ENCODE peak calls at places on chromosomes 11 and 22, in nine cellular contexts. G is adrenal gland; O is choroid plexus epithelial cell; D is colonic mucosa; Z is thoracic aorta; L is HFFc6; Y is upper lobe of right lung; M is CD8-positive, alpha-beta T cell; B is HFF-Myc. A is an unnamed sample.

GRCh38 chr11:103789957-103790356 is 246.5 kb upstream of the DDI1 start:
- DNase-seq in O (no peak), L (no peak), B (no peak), D (no peak), M (no peak), G (no peak), Z (no peak), Y (no peak), A (no peak)

GRCh38 chr11:33868646-33869461 is 23.0 kb downstream of the LMO2 start:
- DNase-seq in B (no peak), G (no peak), D (no peak), L (no peak), Y (no peak), O (no peak), Z (no peak), M (no peak), A (peak)

GRCh38 chr11:44708523-44709280 is 18.1 kb upstream of the TSPAN18 start:
- DNase-seq in G (no peak), M (no peak), L (no peak), Y (no peak), Z (no peak), O (no peak), D (no peak), B (no peak), A (no peak)

GRCh38 chr11:29217901-29218300 is 798.9 kb downstream of the KCNA4 start:
- DNase-seq in Z (no peak), B (no peak), D (no peak), G (no peak), Y (no peak), M (no peak), L (no peak), O (peak), A (no peak)

GRCh38 chr11:112771847-112772246 is 189.4 kb upstream of the NCAM1 start:
- DNase-seq in M (no peak), Z (no peak), D (no peak), G (no peak), L (no peak), B (no peak), Y (no peak), O (no peak), A (no peak)

GRCh38 chr11:106608677-106609076 is 409.6 kb downstream of the GUCY1A2 start:
- DNase-seq in B (no peak), L (no peak), Z (no peak), Y (no peak), D (no peak), G (no peak), M (no peak), O (peak), A (no peak)

GRCh38 chr11:65565624-65566453 is 4.4 kb upstream of the ZNRD2 start:
- DNase-seq in O (no peak), L (no peak), Z (no peak), D (no peak), B (no peak), Y (no peak), G (no peak), M (no peak), A (no peak)

GRCh38 chr11:112507281-112507680 is 246.6 kb upstream of the PLET1 start:
- DNase-seq in B (no peak), Y (no peak), L (no peak), Z (no peak), M (no peak), G (no peak), D (no peak), O (no peak), A (no peak)

GRCh38 chr11:118156531-118157185 is 4.0 kb upstream of the SCN4B start:
- DNase-seq in L (no peak), Z (no peak), D (no peak), Y (no peak), G (no peak), O (no peak), B (no peak), M (no peak), A (no peak)

GRCh38 chr22:30866811-30867271 is 101.7 kb downstream of the MORC2 start:
- DNase-seq in L (no peak), G (peak), Z (no peak), M (no peak), D (no peak), B (no peak), Y (peak), O (no peak), A (peak)

GRCh38 chr11:64152841-64153691 is 12.8 kb downstream of the MACROD1 start:
- DNase-seq in D (peak), B (no peak), L (peak), O (peak), M (peak), G (peak), Z (no peak), Y (peak), A (peak)

GRCh38 chr11:32297629-32298028 is 137.7 kb downstream of the WT1 start:
- DNase-seq in O (peak), Z (no peak), G (no peak), D (no peak), B (peak), L (peak), M (no peak), Y (no peak), A (peak)

GRCh38 chr11:10351768-10352641 is 47.1 kb downstream of the ADM start:
- DNase-seq in Y (no peak), L (peak), Z (peak), M (no peak), D (peak), O (peak), B (no peak), G (peak), A (no peak)

GRCh38 chr22:39283312-39284141 is 35.9 kb downstream of the RPL3 start:
- DNase-seq in Z (no peak), O (no peak), D (no peak), L (peak), B (no peak), Y (peak), G (peak), M (no peak), A (no peak)

GRCh38 chr11:73271936-73272679 is at the start of gene P2RY6:
- DNase-seq in D (no peak), B (peak), Z (no peak), Y (peak), O (peak), G (peak), L (peak), M (no peak), A (no peak)

GRCh38 chr22:28132466-28132865 is 213.4 kb upstream of the PITPNB start:
- DNase-seq in G (no peak), Z (no peak), M (no peak), L (no peak), Y (no peak), B (no peak), D (no peak), O (peak), A (no peak)

GRCh38 chr22:26573026-26573662 is 16.8 kb downstream of the TPST2 start:
- DNase-seq in G (peak), O (no peak), B (no peak), Z (no peak), D (no peak), Y (peak), L (no peak), M (no peak), A (no peak)

DNA sequence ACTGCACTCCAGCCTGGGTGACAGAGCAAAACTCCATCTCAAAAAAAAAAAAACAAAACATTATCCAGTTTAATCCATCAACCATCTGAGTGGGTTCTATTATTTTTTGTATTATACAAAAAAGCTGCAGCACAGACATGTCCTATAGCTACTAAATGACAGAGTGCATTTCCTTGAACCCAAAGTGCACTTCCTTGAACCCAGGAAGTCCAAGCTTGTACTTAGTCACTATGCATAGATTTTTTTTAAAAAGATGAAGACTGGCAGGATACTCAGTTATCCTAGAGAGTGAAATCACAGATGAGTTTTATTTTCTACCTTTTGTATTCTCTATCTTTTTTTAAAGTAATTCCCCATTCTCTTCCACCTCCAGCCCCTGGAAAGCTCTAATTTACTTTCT is 8.0 kb upstream of the RRAS2 start:
- DNase-seq in O (no peak), G (no peak), L (no peak), M (no peak), Y (no peak), B (no peak), Z (no peak), D (no peak), A (no peak)
- TF ChIP-seq CTCF in O (no peak), G (no peak), L (no peak), M (no peak), Y (no peak), B (no peak), Z (no peak), D (no peak), A (no peak)

DNA sequence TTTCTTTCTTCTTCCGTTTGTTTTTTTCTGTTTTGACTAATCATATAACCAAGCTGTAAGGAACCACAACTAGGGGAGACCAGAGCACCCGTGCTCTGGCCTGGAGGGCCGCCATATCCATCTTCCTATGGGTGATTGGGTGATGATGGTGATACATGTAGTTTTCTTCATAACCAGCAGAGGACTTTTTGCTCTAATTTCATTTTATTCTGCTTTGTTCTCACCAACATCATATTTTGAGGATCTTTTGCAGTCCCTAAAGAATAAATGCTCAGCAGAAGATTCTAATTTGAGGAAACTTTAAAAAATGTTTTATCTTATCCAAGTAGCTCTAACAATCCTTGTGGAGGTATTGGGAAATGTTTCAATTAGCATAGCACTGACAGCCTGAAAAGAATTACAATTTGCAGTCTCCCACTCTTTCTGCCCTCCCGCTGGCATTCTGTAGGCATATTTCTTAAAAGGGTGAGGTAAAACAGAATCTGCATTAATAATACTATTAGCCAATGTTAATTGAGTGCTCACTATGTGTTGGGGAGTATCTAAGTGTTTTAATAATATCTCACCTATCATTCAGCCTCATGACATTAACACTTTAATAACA is 544.0 kb downstream of the NTM start:
- DNase-seq in L (no peak), M (no peak), G (no peak), O (peak), Z (no peak), Y (no peak), D (no peak), B (no peak), A (peak)
- TF ChIP-seq CTCF in L (peak), M (no peak), G (no peak), O (peak), Z (no peak), Y (peak), D (no peak), B (no peak), A (no peak)

DNA sequence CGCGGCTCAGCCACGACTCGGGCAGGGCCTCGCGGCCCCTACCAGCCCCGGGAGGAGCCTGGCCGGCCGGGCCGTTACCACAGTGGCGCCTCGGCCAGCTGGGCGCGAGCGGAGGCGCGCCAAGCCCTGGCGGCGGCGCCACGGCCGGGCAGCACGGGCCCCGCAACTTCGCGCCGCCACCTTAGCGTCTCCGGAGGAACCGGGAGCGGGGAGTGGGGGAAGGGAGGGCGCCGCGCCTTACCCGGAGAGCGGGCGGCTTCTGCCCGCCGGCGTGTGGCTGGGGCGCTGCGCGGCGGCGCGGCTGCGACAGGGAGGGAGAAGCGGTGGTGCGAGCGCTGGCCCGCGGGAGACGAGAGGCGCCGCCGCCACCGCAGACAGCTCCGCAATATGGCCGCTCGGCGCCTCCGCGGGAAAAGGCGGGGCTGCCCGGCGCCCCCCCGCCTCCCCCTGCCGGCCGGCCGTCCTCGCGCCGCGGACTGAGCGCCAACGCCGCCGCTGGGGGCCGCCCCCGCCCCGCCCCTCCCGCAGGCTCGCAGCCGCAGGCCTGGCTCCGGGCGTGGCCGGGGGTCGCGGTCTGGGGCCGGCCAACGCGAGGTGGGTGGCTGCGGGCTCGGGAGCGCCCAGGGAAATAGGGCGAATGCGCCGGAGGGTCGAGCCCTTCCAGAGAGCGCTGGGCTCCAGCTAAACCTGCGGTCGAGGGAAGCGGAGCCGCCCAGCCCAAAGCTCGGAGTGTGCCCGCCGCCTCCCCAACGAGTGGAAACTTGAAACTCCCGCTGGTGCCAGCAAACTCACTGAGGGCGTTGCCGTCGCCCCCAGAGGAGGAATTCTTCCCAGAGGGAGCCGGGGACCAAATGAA is at the start of gene RDX:
- DNase-seq in Y (peak), O (peak), G (peak), B (peak), M (peak), Z (peak), L (peak), D (peak), A (peak)
- TF ChIP-seq CTCF in Y (no peak), O (no peak), G (no peak), B (no peak), M (no peak), Z (no peak), L (peak), D (no peak), A (peak)

DNA sequence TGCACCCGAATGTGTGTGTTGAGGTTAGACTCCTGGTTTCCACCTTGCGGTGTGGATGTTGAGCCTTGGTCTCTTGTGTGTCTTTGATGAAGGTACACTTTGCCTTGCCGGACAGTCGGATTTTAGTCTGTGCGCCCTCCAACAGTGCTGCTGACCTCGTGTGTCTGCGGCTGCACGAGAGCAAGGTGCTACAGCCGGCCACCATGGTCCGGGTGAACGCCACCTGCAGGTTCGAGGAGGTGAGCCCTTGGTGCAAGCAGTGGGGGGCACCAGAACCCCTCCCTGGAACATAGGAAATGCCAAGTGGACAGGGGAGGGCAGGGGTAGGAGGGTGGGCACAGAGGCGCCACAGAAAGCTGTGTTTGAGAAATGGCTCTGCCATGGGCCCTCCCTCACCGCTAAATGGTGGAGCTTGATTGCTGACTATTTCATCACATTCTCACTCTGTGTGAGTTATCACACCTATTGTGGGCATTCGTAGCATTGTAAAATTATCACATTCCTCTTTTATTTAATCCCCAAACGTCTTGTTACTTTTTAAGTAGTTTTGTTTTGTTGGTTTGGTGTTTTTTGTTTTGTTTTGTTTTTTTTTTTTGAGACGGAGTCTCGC is 26.4 kb upstream of the PANX2 start:
- DNase-seq in D (no peak), L (no peak), Z (no peak), B (no peak), O (no peak), M (no peak), Y (no peak), G (no peak), A (no peak)
- TF ChIP-seq CTCF in D (no peak), L (no peak), Z (no peak), B (no peak), O (no peak), M (no peak), Y (no peak), G (no peak), A (no peak)

DNA sequence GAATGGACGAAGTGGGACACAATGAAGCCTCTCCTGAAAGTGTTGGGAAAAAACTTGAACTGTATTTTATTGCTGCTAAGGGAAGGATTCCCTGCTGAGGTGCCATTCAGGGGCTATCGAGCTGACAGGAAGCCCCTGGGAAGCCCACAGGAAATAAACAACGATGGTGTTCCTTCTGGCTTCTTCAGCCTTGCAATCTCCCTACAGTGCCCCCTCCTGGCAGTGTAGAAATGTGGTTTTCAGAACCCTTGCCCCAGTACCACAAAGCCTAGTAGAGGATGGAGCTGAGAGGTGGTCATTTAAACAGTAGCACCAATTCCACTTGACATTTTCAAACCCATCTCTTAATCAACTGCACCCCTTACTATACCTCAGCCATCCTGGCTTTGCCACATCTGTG is 676.7 kb upstream of the ARHGAP42 start:
- DNase-seq in M (no peak), B (no peak), D (no peak), O (no peak), Z (no peak), L (no peak), Y (no peak), G (no peak), A (no peak)
- TF ChIP-seq CTCF in M (no peak), B (no peak), D (no peak), O (peak), Z (no peak), L (no peak), Y (no peak), G (no peak), A (no peak)

DNA sequence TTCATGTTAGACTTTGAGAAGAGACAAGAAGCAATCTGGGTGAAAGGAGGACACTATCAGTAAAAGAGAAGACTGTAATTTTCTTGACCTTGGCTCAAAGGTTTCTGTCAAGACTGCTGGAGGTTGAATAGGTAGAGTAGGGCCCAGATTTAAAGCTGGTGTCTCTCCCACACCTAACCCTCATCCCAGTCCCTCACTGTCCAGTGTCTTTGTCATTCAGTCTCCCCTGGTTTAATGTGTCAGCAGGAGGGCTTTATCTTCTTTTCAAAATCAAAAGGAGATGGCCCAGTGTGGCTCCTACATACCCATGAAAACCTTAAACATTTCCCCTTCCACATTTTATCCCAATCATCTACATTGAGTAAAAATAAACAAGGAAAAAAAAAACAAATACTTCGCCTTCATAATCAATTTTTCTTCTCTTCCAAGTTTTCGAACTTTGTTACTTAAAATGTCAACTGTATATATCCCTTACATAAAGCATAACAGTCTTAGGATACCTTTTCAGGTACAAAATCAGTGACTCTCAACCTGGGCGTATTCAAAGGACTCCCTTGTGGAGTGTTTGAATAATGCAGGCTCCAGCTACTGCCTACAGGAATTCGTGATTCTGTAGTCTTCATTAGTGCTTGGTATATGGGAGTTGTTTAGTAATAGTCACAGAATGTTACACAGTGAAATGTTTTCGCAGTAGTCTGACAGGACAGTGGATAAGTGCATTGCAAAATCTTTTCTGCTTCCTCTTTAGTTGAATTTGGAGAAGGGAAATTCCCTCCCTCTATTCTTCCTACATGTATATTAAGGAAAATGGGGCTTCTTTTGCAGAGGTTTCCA is 87.2 kb downstream of the FAT3 start:
- DNase-seq in Z (no peak), O (peak), Y (no peak), G (no peak), B (no peak), M (no peak), L (peak), D (no peak), A (no peak)
- TF ChIP-seq CTCF in Z (no peak), O (peak), Y (no peak), G (no peak), B (no peak), M (no peak), L (peak), D (no peak), A (no peak)

DNA sequence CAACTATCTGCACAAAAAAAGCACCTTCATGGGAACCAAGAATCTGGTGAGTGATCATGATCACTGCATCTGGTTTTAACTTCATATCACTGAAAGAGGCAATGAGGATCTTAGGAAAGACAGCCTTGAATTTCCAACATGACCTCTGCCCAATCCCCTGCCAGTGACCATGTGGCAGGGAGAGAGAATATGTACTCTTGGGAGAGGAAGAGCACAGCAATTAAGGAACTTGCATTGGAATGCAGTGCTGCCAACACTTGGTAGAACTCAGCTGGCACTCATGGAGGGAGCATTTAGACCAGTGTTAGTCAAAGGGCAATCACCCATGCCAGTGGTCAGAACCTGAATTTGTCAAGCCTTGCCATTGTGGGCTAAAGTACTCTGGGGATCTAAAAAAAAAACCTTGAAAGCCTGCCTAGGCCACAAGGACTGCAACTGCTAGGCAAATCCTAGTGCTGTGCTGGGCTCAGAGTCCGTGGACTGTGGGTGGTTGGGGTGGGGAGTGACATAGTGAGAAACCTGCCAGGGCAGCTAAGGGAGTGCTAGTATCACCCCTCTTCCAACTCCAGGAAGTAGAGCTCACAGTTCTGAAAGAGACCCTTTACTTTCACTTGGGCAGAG is 23.1 kb downstream of the JRKL start:
- DNase-seq in D (no peak), L (no peak), M (no peak), Z (no peak), Y (no peak), B (no peak), G (no peak), O (no peak), A (no peak)
- TF ChIP-seq CTCF in D (no peak), L (no peak), M (no peak), Z (no peak), Y (no peak), B (no peak), G (no peak), O (no peak), A (no peak)

A was measured in GM13976.